ENCODE peak calls at places on chromosomes 7 and 10, in nine cellular contexts. W, T, S, Q, R, B, P, A and X are unnamed samples.

GRCh38 chr10:63718453-63718852 is 197.3 kb downstream of the REEP3 start:
- DNase-seq in B (no peak), S (no peak), Q (no peak), W (no peak), R (no peak), P (no peak), T (no peak), A (no peak), X (no peak)

GRCh38 chr7:132009778-132010177 is 453.4 kb upstream of the PODXL start:
- DNase-seq in A (no peak), W (no peak), P (no peak), T (no peak), Q (no peak), R (no peak), S (no peak), B (no peak), X (no peak)

GRCh38 chr10:121536271-121536918 is 61.8 kb downstream of the FGFR2 start:
- DNase-seq in W (peak; percentile 61), A (no peak), B (no peak), P (no peak), Q (no peak), T (no peak), S (peak; percentile 92), R (no peak), X (no peak)

GRCh38 chr7:47617131-47617530 is 35.2 kb upstream of the TNS3 start:
- DNase-seq in B (no peak), W (no peak), S (no peak), Q (no peak), A (no peak), T (no peak), R (no peak), P (no peak), X (no peak)

GRCh38 chr7:43870316-43870715 is 999 bp upstream of the MRPS24 start:
- DNase-seq in B (no peak), A (no peak), P (no peak), T (no peak), R (no peak), W (no peak), Q (no peak), S (no peak), X (no peak)

GRCh38 chr10:61943699-61944444 is 42.4 kb downstream of the ARID5B start:
- DNase-seq in T (no peak), Q (no peak), P (no peak), B (no peak), S (peak; percentile 32), R (peak; percentile 4), A (no peak), W (no peak), X (peak; percentile 61)

GRCh38 chr7:133139350-133139749 is 57.5 kb upstream of the CHCHD3 start:
- DNase-seq in W (no peak), R (no peak), A (no peak), S (no peak), T (no peak), B (no peak), Q (no peak), P (no peak), X (peak; percentile 2)

GRCh38 chr7:144824360-144824759 is 11.5 kb downstream of the TPK1 start:
- DNase-seq in Q (no peak), P (no peak), T (no peak), R (no peak), S (no peak), A (no peak), W (no peak), B (no peak), X (no peak)